ENCODE peak calls at places on chromosomes 4 and X, in eight cellular contexts. One of them, this sample, is unnamed.

GRCh38 chr4:148776944-148777343 is 334.7 kb upstream of the NR3C2 start:
- DNase-seq in memory B cell: no peak
- DNase-seq in NCI-H1417: no peak
- DNase-seq in activated CD4-positive, alpha-beta T cell treated with anti-CD3 and anti-CD28 coated beads, Interleukin-2, amount 10 ng/mL, durations not matched to agents 7 days and 5 days: no peak
- DNase-seq in GM04504: no peak
- DNase-seq in effector CD8-positive, alpha-beta T cell: no peak
- DNase-seq in RPMI7951: no peak
- DNase-seq in non-pigmented ciliary epithelial cell: peak
- DNase-seq in this sample: peak

GRCh38 chr4:143559757-143560147 is 46.2 kb downstream of the SMARCA5 start:
- DNase-seq in memory B cell: no peak
- DNase-seq in NCI-H1417: no peak
- DNase-seq in activated CD4-positive, alpha-beta T cell treated with anti-CD3 and anti-CD28 coated beads, Interleukin-2, amount 10 ng/mL, durations not matched to agents 7 days and 5 days: no peak
- DNase-seq in GM04504: no peak
- DNase-seq in effector CD8-positive, alpha-beta T cell: peak
- DNase-seq in RPMI7951: no peak
- DNase-seq in non-pigmented ciliary epithelial cell: no peak
- DNase-seq in this sample: no peak

GRCh38 chr4:2800691-2801596 is 8.1 kb downstream of the SH3BP2 start:
- DNase-seq in memory B cell: no peak
- DNase-seq in NCI-H1417: no peak
- DNase-seq in activated CD4-positive, alpha-beta T cell treated with anti-CD3 and anti-CD28 coated beads, Interleukin-2, amount 10 ng/mL, durations not matched to agents 7 days and 5 days: no peak
- DNase-seq in GM04504: no peak
- DNase-seq in effector CD8-positive, alpha-beta T cell: no peak
- DNase-seq in RPMI7951: peak
- DNase-seq in non-pigmented ciliary epithelial cell: no peak
- DNase-seq in this sample: no peak

GRCh38 chr4:109436504-109436903 is 2.9 kb downstream of the SEC24B start:
- DNase-seq in memory B cell: no peak
- DNase-seq in NCI-H1417: no peak
- DNase-seq in activated CD4-positive, alpha-beta T cell treated with anti-CD3 and anti-CD28 coated beads, Interleukin-2, amount 10 ng/mL, durations not matched to agents 7 days and 5 days: no peak
- DNase-seq in GM04504: no peak
- DNase-seq in effector CD8-positive, alpha-beta T cell: no peak
- DNase-seq in RPMI7951: no peak
- DNase-seq in non-pigmented ciliary epithelial cell: no peak
- DNase-seq in this sample: no peak

GRCh38 chr4:133059117-133059516 is 90.0 kb upstream of the PCDH10 start:
- DNase-seq in memory B cell: no peak
- DNase-seq in NCI-H1417: no peak
- DNase-seq in activated CD4-positive, alpha-beta T cell treated with anti-CD3 and anti-CD28 coated beads, Interleukin-2, amount 10 ng/mL, durations not matched to agents 7 days and 5 days: no peak
- DNase-seq in GM04504: no peak
- DNase-seq in effector CD8-positive, alpha-beta T cell: no peak
- DNase-seq in RPMI7951: no peak
- DNase-seq in non-pigmented ciliary epithelial cell: no peak
- DNase-seq in this sample: no peak

GRCh38 chr4:68162196-68162595 is 32.5 kb upstream of the TMPRSS11F start:
- DNase-seq in memory B cell: no peak
- DNase-seq in NCI-H1417: no peak
- DNase-seq in activated CD4-positive, alpha-beta T cell treated with anti-CD3 and anti-CD28 coated beads, Interleukin-2, amount 10 ng/mL, durations not matched to agents 7 days and 5 days: no peak
- DNase-seq in GM04504: no peak
- DNase-seq in effector CD8-positive, alpha-beta T cell: no peak
- DNase-seq in RPMI7951: no peak
- DNase-seq in non-pigmented ciliary epithelial cell: no peak
- DNase-seq in this sample: no peak

GRCh38 chr4:21097026-21097425 is 396.8 kb downstream of the PACRGL start:
- DNase-seq in memory B cell: no peak
- DNase-seq in NCI-H1417: no peak
- DNase-seq in activated CD4-positive, alpha-beta T cell treated with anti-CD3 and anti-CD28 coated beads, Interleukin-2, amount 10 ng/mL, durations not matched to agents 7 days and 5 days: no peak
- DNase-seq in GM04504: no peak
- DNase-seq in effector CD8-positive, alpha-beta T cell: no peak
- DNase-seq in RPMI7951: no peak
- DNase-seq in non-pigmented ciliary epithelial cell: no peak
- DNase-seq in this sample: no peak

GRCh38 chr4:3387943-3388348 is 53.8 kb upstream of the HGFAC start:
- DNase-seq in memory B cell: no peak
- DNase-seq in NCI-H1417: no peak
- DNase-seq in activated CD4-positive, alpha-beta T cell treated with anti-CD3 and anti-CD28 coated beads, Interleukin-2, amount 10 ng/mL, durations not matched to agents 7 days and 5 days: no peak
- DNase-seq in GM04504: peak
- DNase-seq in effector CD8-positive, alpha-beta T cell: no peak
- DNase-seq in RPMI7951: peak
- DNase-seq in non-pigmented ciliary epithelial cell: no peak
- DNase-seq in this sample: no peak

GRCh38 chrX:144494069-144494468 is 610.2 kb downstream of the UBE2NL start:
- DNase-seq in memory B cell: no peak
- DNase-seq in NCI-H1417: peak
- DNase-seq in activated CD4-positive, alpha-beta T cell treated with anti-CD3 and anti-CD28 coated beads, Interleukin-2, amount 10 ng/mL, durations not matched to agents 7 days and 5 days: no peak
- DNase-seq in GM04504: no peak
- DNase-seq in effector CD8-positive, alpha-beta T cell: no peak
- DNase-seq in RPMI7951: no peak
- DNase-seq in non-pigmented ciliary epithelial cell: no peak
- DNase-seq in this sample: no peak

GRCh38 chr4:29081230-29081955 is 1638.8 kb upstream of the PCDH7 start:
- DNase-seq in memory B cell: no peak
- DNase-seq in NCI-H1417: peak
- DNase-seq in activated CD4-positive, alpha-beta T cell treated with anti-CD3 and anti-CD28 coated beads, Interleukin-2, amount 10 ng/mL, durations not matched to agents 7 days and 5 days: no peak
- DNase-seq in GM04504: no peak
- DNase-seq in effector CD8-positive, alpha-beta T cell: no peak
- DNase-seq in RPMI7951: no peak
- DNase-seq in non-pigmented ciliary epithelial cell: no peak
- DNase-seq in this sample: no peak

GRCh38 chr4:136281307-136281706 is 1251.0 kb downstream of the PCDH18 start:
- DNase-seq in memory B cell: no peak
- DNase-seq in NCI-H1417: no peak
- DNase-seq in activated CD4-positive, alpha-beta T cell treated with anti-CD3 and anti-CD28 coated beads, Interleukin-2, amount 10 ng/mL, durations not matched to agents 7 days and 5 days: no peak
- DNase-seq in GM04504: no peak
- DNase-seq in effector CD8-positive, alpha-beta T cell: no peak
- DNase-seq in RPMI7951: no peak
- DNase-seq in non-pigmented ciliary epithelial cell: no peak
- DNase-seq in this sample: no peak

GRCh38 chr4:52038109-52038912 is at the start of gene SGCB:
- DNase-seq in memory B cell: peak
- DNase-seq in NCI-H1417: peak
- DNase-seq in activated CD4-positive, alpha-beta T cell treated with anti-CD3 and anti-CD28 coated beads, Interleukin-2, amount 10 ng/mL, durations not matched to agents 7 days and 5 days: peak
- DNase-seq in GM04504: no peak
- DNase-seq in effector CD8-positive, alpha-beta T cell: peak
- DNase-seq in RPMI7951: peak
- DNase-seq in non-pigmented ciliary epithelial cell: no peak
- DNase-seq in this sample: no peak

GRCh38 chr4:53480909-53481308 is 103.5 kb downstream of the FIP1L1 start:
- DNase-seq in memory B cell: no peak
- DNase-seq in NCI-H1417: no peak
- DNase-seq in activated CD4-positive, alpha-beta T cell treated with anti-CD3 and anti-CD28 coated beads, Interleukin-2, amount 10 ng/mL, durations not matched to agents 7 days and 5 days: no peak
- DNase-seq in GM04504: no peak
- DNase-seq in effector CD8-positive, alpha-beta T cell: no peak
- DNase-seq in RPMI7951: no peak
- DNase-seq in non-pigmented ciliary epithelial cell: no peak
- DNase-seq in this sample: no peak

GRCh38 chr4:83725076-83726074 is 189.5 kb downstream of the GPAT3 start:
- DNase-seq in memory B cell: no peak
- DNase-seq in NCI-H1417: no peak
- DNase-seq in activated CD4-positive, alpha-beta T cell treated with anti-CD3 and anti-CD28 coated beads, Interleukin-2, amount 10 ng/mL, durations not matched to agents 7 days and 5 days: no peak
- DNase-seq in GM04504: no peak
- DNase-seq in effector CD8-positive, alpha-beta T cell: no peak
- DNase-seq in RPMI7951: no peak
- DNase-seq in non-pigmented ciliary epithelial cell: no peak
- DNase-seq in this sample: no peak

GRCh38 chrX:68990948-68991347 is 162.1 kb downstream of the EFNB1 start:
- DNase-seq in memory B cell: no peak
- DNase-seq in NCI-H1417: no peak
- DNase-seq in activated CD4-positive, alpha-beta T cell treated with anti-CD3 and anti-CD28 coated beads, Interleukin-2, amount 10 ng/mL, durations not matched to agents 7 days and 5 days: no peak
- DNase-seq in GM04504: no peak
- DNase-seq in effector CD8-positive, alpha-beta T cell: no peak
- DNase-seq in RPMI7951: no peak
- DNase-seq in non-pigmented ciliary epithelial cell: no peak
- DNase-seq in this sample: no peak